ENCODE peak calls at places on chromosome 2, in four cellular contexts. G, L, I and R are unnamed samples.

GRCh38 chr2:174776223-174776622 is 12.0 kb upstream of the CHRNA1 start:
- DNase-seq in G (no peak), L (no peak), I (no peak), R (no peak)

GRCh38 chr2:174522553-174522952 is 35.7 kb upstream of the GPR155 start:
- DNase-seq in L (no peak), I (no peak), G (no peak), R (no peak)

GRCh38 chr2:241855245-241855887 is 3.3 kb downstream of the PDCD1 start:
- DNase-seq in L (no peak), G (no peak), I (peak; percentile 17), R (no peak)

GRCh38 chr2:42924436-42924897 is 132.1 kb upstream of the HAAO start:
- DNase-seq in I (no peak), G (no peak), L (no peak), R (no peak)

GRCh38 chr2:66431840-66432511 is 2.9 kb upstream of the MEIS1 start:
- DNase-seq in I (no peak), G (no peak), L (no peak), R (no peak)

GRCh38 chr2:228870993-228871392 is 400.1 kb downstream of the PID1 start:
- DNase-seq in G (no peak), L (no peak), I (no peak), R (no peak)

GRCh38 chr2:183162362-183162761 is 38.1 kb downstream of the NUP35 start:
- DNase-seq in G (no peak), I (no peak), L (no peak), R (no peak)

GRCh38 chr2:128277961-128278681 is 40.5 kb downstream of the HS6ST1 start:
- DNase-seq in G (no peak), I (peak; percentile 9), L (peak; percentile 11), R (no peak)

GRCh38 chr2:65361623-65362022 is 70.8 kb downstream of the SPRED2 start:
- DNase-seq in I (no peak), L (no peak), G (no peak), R (no peak)

GRCh38 chr2:29425866-29426265 is 310.7 kb downstream of the CLIP4 start:
- DNase-seq in L (no peak), I (no peak), G (no peak), R (no peak)

GRCh38 chr2:54720563-54720962 is 2.9 kb upstream of the EML6 start:
- DNase-seq in L (no peak), G (no peak), I (no peak), R (no peak)

GRCh38 chr2:9594361-9595063 is 36.3 kb downstream of the YWHAQ start:
- DNase-seq in L (no peak), I (no peak), G (no peak), R (no peak)

GRCh38 chr2:25885933-25886332 is 7.6 kb upstream of the ASXL2 start:
- DNase-seq in I (no peak), L (no peak), G (no peak), R (no peak)